ENCODE peak calls at places on chromosomes 6 and 20, in nine cellular contexts. T is SJSA1, R is right lobe of liver, B is endodermal cell, Z is RWPE2, O is astrocyte, X is tibial artery, Y is prostate gland, H is sigmoid colon. V is an unnamed sample.

GRCh38 chr6:153081914-153082313 is 49.2 kb downstream of the RGS17 start:
- DNase-seq in X (no peak), Y (no peak), O (no peak), H (no peak), Z (no peak), B (no peak), T (no peak), R (no peak), V (no peak)

GRCh38 chr6:31734703-31735500 is 1.4 kb downstream of the CLIC1 start:
- DNase-seq in Z (no peak), Y (peak; percentile 60), X (peak; percentile 53), O (peak; percentile 55), R (peak; percentile 59), B (peak; percentile 87), T (peak; percentile 88), H (no peak), V (peak; percentile 38)

GRCh38 chr6:161613711-161614110 is 339.9 kb upstream of the AGPAT4 start:
- DNase-seq in Z (no peak), B (no peak), O (no peak), Y (no peak), T (no peak), X (no peak), R (no peak), H (no peak), V (no peak)

GRCh38 chr6:11009353-11009752 is 34.8 kb downstream of the ELOVL2 start:
- DNase-seq in T (peak; percentile 64), H (no peak), Y (no peak), O (peak; percentile 77), X (no peak), Z (no peak), R (no peak), B (peak; percentile 69), V (no peak)

GRCh38 chr6:161463061-161463460 is 189.2 kb upstream of the AGPAT4 start:
- DNase-seq in Y (no peak), T (no peak), Z (no peak), H (no peak), R (no peak), B (no peak), X (no peak), O (no peak), V (no peak)

GRCh38 chr20:62953839-62954703 is 1.6 kb downstream of the SLC17A9 start:
- DNase-seq in Y (peak; percentile 32), Z (peak; percentile 78), R (peak; percentile 91), T (no peak), H (peak; percentile 94), X (peak; percentile 82), B (peak; percentile 83), O (peak; percentile 48), V (peak; percentile 73)

GRCh38 chr6:34924831-34925613 is 36.0 kb downstream of the ANKS1A start:
- DNase-seq in O (no peak), Z (no peak), Y (no peak), T (no peak), H (no peak), X (no peak), B (no peak), R (no peak), V (no peak)

GRCh38 chr20:33444797-33445560 is 1.4 kb upstream of the SNTA1 start:
- DNase-seq in Y (no peak), Z (no peak), O (no peak), B (peak; percentile 77), H (no peak), T (no peak), R (no peak), X (no peak), V (peak; percentile 31)

GRCh38 chr20:1844723-1845523 is 50.3 kb upstream of the SIRPA start:
- DNase-seq in B (no peak), H (peak; percentile 94), T (no peak), Z (no peak), R (no peak), X (peak; percentile 67), Y (no peak), O (peak; percentile 43), V (peak; percentile 39)

GRCh38 chr6:16751251-16751946 is 9.9 kb downstream of the ATXN1 start:
- DNase-seq in T (peak; percentile 62), O (peak; percentile 63), Y (no peak), H (no peak), B (no peak), Z (no peak), X (no peak), R (no peak), V (no peak)

GRCh38 chr6:108121612-108122011 is 44.2 kb upstream of the NR2E1 start:
- DNase-seq in X (no peak), T (no peak), O (no peak), R (no peak), Z (no peak), B (no peak), Y (no peak), H (no peak), V (no peak)

GRCh38 chr6:138580801-138581200 is 81.5 kb upstream of the NHSL1 start:
- DNase-seq in Y (no peak), O (no peak), B (no peak), T (no peak), Z (no peak), X (no peak), H (no peak), R (no peak), V (no peak)

GRCh38 chr6:158211273-158212055 is 43.3 kb downstream of the GTF2H5 start:
- DNase-seq in X (no peak), T (no peak), Z (no peak), Y (no peak), B (no peak), R (no peak), O (peak; percentile 34), H (no peak), V (no peak)

GRCh38 chr6:88780714-88781389 is 182.6 kb downstream of the RNGTT start:
- DNase-seq in T (peak; percentile 58), R (peak; percentile 62), H (peak; percentile 65), B (peak; percentile 83), Z (no peak), Y (peak; percentile 5), X (peak; percentile 21), O (peak; percentile 25), V (no peak)

GRCh38 chr20:34643919-34644318 is 33.0 kb downstream of the PIGU start:
- DNase-seq in O (peak; percentile 61), T (no peak), R (no peak), Z (no peak), B (peak; percentile 7), Y (no peak), H (no peak), X (peak; percentile 38), V (no peak)

GRCh38 chr6:3458706-3459421 is 2.0 kb upstream of the SLC22A23 start:
- DNase-seq in X (no peak), H (no peak), B (no peak), Y (no peak), R (no peak), Z (no peak), O (no peak), T (no peak), V (no peak)

GRCh38 chr20:663315-664090 is 10.5 kb upstream of the SRXN1 start:
- DNase-seq in Z (no peak), X (no peak), R (no peak), Y (no peak), T (no peak), H (no peak), B (peak; percentile 74), O (no peak), V (no peak)

GRCh38 chr20:20367681-20368413 is at the start of gene INSM1:
- DNase-seq in Y (no peak), H (no peak), R (no peak), O (no peak), X (no peak), B (peak; percentile 76), T (no peak), Z (no peak), V (no peak)

DNA sequence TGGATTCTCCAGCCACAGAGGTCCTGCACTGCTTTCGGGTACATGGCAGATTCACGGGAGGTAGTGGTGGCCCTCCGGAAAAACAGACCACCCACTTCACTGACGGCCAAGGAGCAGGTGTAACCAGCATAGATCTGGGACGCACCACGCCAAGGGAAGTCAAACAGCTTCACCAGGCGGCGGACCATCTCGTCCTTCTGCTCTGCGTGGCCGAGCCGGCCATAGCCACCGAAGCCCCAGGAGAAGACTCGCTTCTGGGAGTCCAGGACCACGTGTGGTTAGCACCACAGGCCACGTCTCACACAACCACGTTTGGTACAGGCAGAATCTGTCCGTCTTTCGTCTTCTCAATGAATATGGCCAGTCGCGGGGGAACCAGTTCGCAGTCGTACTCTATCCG is 184.8 kb upstream of the COL21A1 start:
- DNase-seq in T (no peak), X (no peak), H (no peak), R (no peak), Y (no peak), B (no peak), O (no peak), Z (peak; percentile 42), V (no peak)
- H3K27ac ChIP-seq in T (no peak overlapping the region), X (no peak overlapping the region), H (no peak overlapping the region), R (no peak overlapping the region), Y (no peak overlapping the region), B (no peak overlapping the region), O (no peak overlapping the region), Z (no peak overlapping the region), V (no peak overlapping the region)

GRCh38 chr20:53749499-53749898 is 155.9 kb upstream of the ZNF217 start:
- DNase-seq in Z (no peak), Y (no peak), O (no peak), R (no peak), T (no peak), H (no peak), X (no peak), B (no peak), V (no peak)
- H3K4me1 ChIP-seq in Z (peaks cover 49% of the 10 kb centered on the region), Y (peaks cover 8% of the 10 kb centered on the region), O (peaks cover 36% of the 10 kb centered on the region), R (no peaks in the 10 kb centered on the region), T (peaks cover 53% of the 10 kb centered on the region), H (peaks cover 6% of the 10 kb centered on the region), X (peaks cover 3% of the 10 kb centered on the region), B (peaks cover 3% of the 10 kb centered on the region), V (peaks cover 14% of the 10 kb centered on the region)

GRCh38 chr20:44410583-44411019 is 55.1 kb downstream of the HNF4A start:
- DNase-seq in X (no peak), Y (no peak), R (no peak), H (no peak), T (no peak), Z (no peak), B (no peak), O (no peak), V (no peak)

GRCh38 chr20:44411757-44412401 is 56.4 kb downstream of the HNF4A start:
- DNase-seq in Z (no peak), B (no peak), H (no peak), X (no peak), Y (no peak), T (no peak), O (no peak), R (no peak), V (no peak)

GRCh38 chr20:44409132-44409600 is 53.7 kb downstream of the HNF4A start:
- DNase-seq in Y (no peak), B (no peak), O (peak; percentile 95), H (no peak), R (no peak), X (no peak), Z (no peak), T (peak; percentile 68), V (no peak)

GRCh38 chr20:44412402-44413144 is 57.1 kb downstream of the HNF4A start:
- DNase-seq in H (no peak), R (no peak), X (no peak), T (no peak), B (no peak), Y (no peak), O (no peak), Z (no peak), V (no peak)

GRCh38 chr20:44411020-44411756 is 55.7 kb downstream of the HNF4A start:
- DNase-seq in O (no peak), H (no peak), R (peak; percentile 90), T (no peak), Z (no peak), B (no peak), Y (no peak), X (no peak), V (no peak)
- H3K27ac ChIP-seq in O (no peak overlapping the region), H (no peak overlapping the region), R (peak overlapping the region; percentile 93), T (no peak overlapping the region), Z (no peak overlapping the region), B (no peak overlapping the region), Y (no peak overlapping the region), X (no peak overlapping the region), V (no peak overlapping the region)

GRCh38 chr20:30167540-30167939 is 1089.9 kb upstream of the DEFB115 start:
- DNase-seq in T (no peak), Y (no peak), X (no peak), O (no peak), B (no peak), R (peak; percentile 37), Z (peak; percentile 71), H (peak; percentile 58), V (no peak)
- H3K4me1 ChIP-seq in T (no peaks in the 10 kb centered on the region), Y (no peaks in the 10 kb centered on the region), X (no peaks in the 10 kb centered on the region), O (no peaks in the 10 kb centered on the region), B (no peaks in the 10 kb centered on the region), R (no peaks in the 10 kb centered on the region), Z (no peaks in the 10 kb centered on the region), H (no peaks in the 10 kb centered on the region), V (no peaks in the 10 kb centered on the region)